ENCODE peak calls at places on chromosome 6, in four cellular contexts. B, E, D and F are unnamed samples.

GRCh38 chr6:100283288-100283687 is 181.4 kb downstream of the SIM1 start:
- DNase-seq in B (peak; percentile 53), E (no peak), D (peak; percentile 10), F (no peak)

GRCh38 chr6:39801456-39802251 is 9.5 kb downstream of the DAAM2 start:
- DNase-seq in B (no peak), E (no peak), D (no peak), F (no peak)

GRCh38 chr6:134288538-134289203 is 29.2 kb downstream of the SGK1 start:
- DNase-seq in B (peak; percentile 64), E (no peak), D (peak; percentile 56), F (no peak)

GRCh38 chr6:56807335-56807991 is 147.4 kb upstream of the BEND6 start:
- DNase-seq in B (no peak), E (no peak), D (no peak), F (no peak)

GRCh38 chr6:42774201-42774600 is 7.7 kb upstream of the BICRAL start:
- DNase-seq in B (no peak), E (no peak), D (no peak), F (no peak)

GRCh38 chr6:57313009-57313408 is 4.4 kb upstream of the PRIM2 start:
- DNase-seq in B (no peak), E (no peak), D (no peak), F (no peak)

GRCh38 chr6:144302701-144303351 is 17.7 kb downstream of the UTRN start:
- DNase-seq in B (no peak), E (no peak), D (no peak), F (no peak)

GRCh38 chr6:142740449-142740848 is 204.5 kb downstream of the HIVEP2 start:
- DNase-seq in B (no peak), E (no peak), D (no peak), F (no peak)

GRCh38 chr6:34384305-34385153 is 7.9 kb downstream of the NUDT3 start:
- DNase-seq in B (no peak), E (no peak), D (no peak), F (no peak)

GRCh38 chr6:138105880-138106664 is 1.1 kb downstream of the PERP start:
- DNase-seq in B (peak; percentile 29), E (no peak), D (no peak), F (peak; percentile 53)

GRCh38 chr6:112717401-112717800 is 370.3 kb downstream of the RFPL4B start:
- DNase-seq in B (no peak), E (no peak), D (no peak), F (no peak)

GRCh38 chr6:3310051-3310448 is 51.3 kb downstream of the PSMG4 start:
- DNase-seq in B (no peak), E (no peak), D (no peak), F (no peak)

GRCh38 chr6:7939186-7939863 is 28.7 kb upstream of the TXNDC5 start:
- DNase-seq in B (no peak), E (no peak), D (no peak), F (no peak)

GRCh38 chr6:31204751-31205145 is 34.3 kb upstream of the POU5F1 start:
- DNase-seq in B (no peak), E (no peak), D (no peak), F (no peak)

GRCh38 chr6:19433101-19433500 is 404.1 kb upstream of the ID4 start:
- DNase-seq in B (no peak), E (no peak), D (no peak), F (no peak)

GRCh38 chr6:45619211-45619760 is 241.6 kb upstream of the SUPT3H start:
- DNase-seq in B (no peak), E (no peak), D (no peak), F (no peak)

GRCh38 chr6:137878810-137879285 is 11.8 kb downstream of the TNFAIP3 start:
- DNase-seq in B (no peak), E (no peak), D (no peak), F (no peak)

GRCh38 chr6:22147983-22148797 is 148.6 kb downstream of the PRL start:
- DNase-seq in B (peak; percentile 27), E (no peak), D (peak; percentile 49), F (peak; percentile 20)

GRCh38 chr6:48069280-48069679 is 41.7 kb downstream of the PTCHD4 start:
- DNase-seq in B (no peak), E (no peak), D (no peak), F (no peak)

GRCh38 chr6:154515808-154516207 is 5.3 kb upstream of the CNKSR3 start:
- DNase-seq in B (no peak), E (no peak), D (no peak), F (no peak)

GRCh38 chr6:72748759-72749158 is 126.9 kb downstream of the KCNQ5 start:
- DNase-seq in B (peak; percentile 1), E (no peak), D (peak; percentile 77), F (no peak)

GRCh38 chr6:41706876-41707564 is 28.4 kb downstream of the TFEB start:
- DNase-seq in B (no peak), E (no peak), D (no peak), F (no peak)